ENCODE peak calls at places on chromosomes 6 and 20, in nine cellular contexts. S is IMR-90, Q is psoas muscle, N is ovary, U is sigmoid colon, C is cardiac muscle cell, P is foreskin keratinocyte, O is neuronal stem cell, F is SK-N-SH. L is an unnamed sample.

GRCh38 chr20:31824125-31824485 is 4.9 kb downstream of the MYLK2 start:
- DNase-seq in S (no peak), Q (peak; percentile 42), N (no peak), U (no peak), C (no peak), P (no peak), O (no peak), F (no peak), L (no peak)

GRCh38 chr6:81575446-81575845 is 177.0 kb downstream of the TENT5A start:
- DNase-seq in S (peak; percentile 46), Q (no peak), N (no peak), U (no peak), C (no peak), P (no peak), O (no peak), F (no peak), L (no peak)

GRCh38 chr6:149454405-149454848 is 30.4 kb downstream of the ZC3H12D start:
- DNase-seq in S (peak; percentile 84), Q (peak; percentile 97), N (peak; percentile 97), U (peak; percentile 98), C (peak; percentile 99), P (no peak), O (no peak), F (peak; percentile 56), L (peak; percentile 93)

GRCh38 chr6:155829646-155830045 is 374.0 kb upstream of the NOX3 start:
- DNase-seq in S (no peak), Q (no peak), N (no peak), U (no peak), C (no peak), P (peak; percentile 24), O (no peak), F (no peak), L (no peak)

GRCh38 chr6:80638222-80639055 is 532.0 kb downstream of the BCKDHB start:
- DNase-seq in S (peak; percentile 99), Q (no peak), N (no peak), U (no peak), C (peak; percentile 90), P (peak; percentile 63), O (no peak), F (peak; percentile 62), L (no peak)

GRCh38 chr6:7021306-7021705 is 86.5 kb upstream of the RREB1 start:
- DNase-seq in S (no peak), Q (no peak), N (no peak), U (no peak), C (no peak), P (no peak), O (no peak), F (no peak), L (no peak)

GRCh38 chr6:80021591-80021990 is 17.1 kb downstream of the TTK start:
- DNase-seq in S (no peak), Q (no peak), N (no peak), U (no peak), C (no peak), P (no peak), O (no peak), F (no peak), L (no peak)

GRCh38 chr20:59165389-59165785 is 1.8 kb downstream of the ZNF831 start:
- DNase-seq in S (no peak), Q (no peak), N (no peak), U (no peak), C (no peak), P (no peak), O (no peak), F (no peak), L (peak; percentile 34)

GRCh38 chr6:144528605-144529425 is 243.7 kb downstream of the UTRN start:
- DNase-seq in S (peak; percentile 28), Q (no peak), N (no peak), U (no peak), C (peak; percentile 47), P (peak; percentile 2), O (peak; percentile 63), F (no peak), L (no peak)

GRCh38 chr6:841569-841968 is 148.6 kb upstream of the EXOC2 start:
- DNase-seq in S (no peak), Q (no peak), N (no peak), U (no peak), C (no peak), P (no peak), O (no peak), F (no peak), L (no peak)

GRCh38 chr6:46935687-46936086 is 13.9 kb upstream of the ADGRF5 start:
- DNase-seq in S (no peak), Q (no peak), N (no peak), U (no peak), C (peak; percentile 25), P (no peak), O (no peak), F (no peak), L (peak; percentile 40)

DNA sequence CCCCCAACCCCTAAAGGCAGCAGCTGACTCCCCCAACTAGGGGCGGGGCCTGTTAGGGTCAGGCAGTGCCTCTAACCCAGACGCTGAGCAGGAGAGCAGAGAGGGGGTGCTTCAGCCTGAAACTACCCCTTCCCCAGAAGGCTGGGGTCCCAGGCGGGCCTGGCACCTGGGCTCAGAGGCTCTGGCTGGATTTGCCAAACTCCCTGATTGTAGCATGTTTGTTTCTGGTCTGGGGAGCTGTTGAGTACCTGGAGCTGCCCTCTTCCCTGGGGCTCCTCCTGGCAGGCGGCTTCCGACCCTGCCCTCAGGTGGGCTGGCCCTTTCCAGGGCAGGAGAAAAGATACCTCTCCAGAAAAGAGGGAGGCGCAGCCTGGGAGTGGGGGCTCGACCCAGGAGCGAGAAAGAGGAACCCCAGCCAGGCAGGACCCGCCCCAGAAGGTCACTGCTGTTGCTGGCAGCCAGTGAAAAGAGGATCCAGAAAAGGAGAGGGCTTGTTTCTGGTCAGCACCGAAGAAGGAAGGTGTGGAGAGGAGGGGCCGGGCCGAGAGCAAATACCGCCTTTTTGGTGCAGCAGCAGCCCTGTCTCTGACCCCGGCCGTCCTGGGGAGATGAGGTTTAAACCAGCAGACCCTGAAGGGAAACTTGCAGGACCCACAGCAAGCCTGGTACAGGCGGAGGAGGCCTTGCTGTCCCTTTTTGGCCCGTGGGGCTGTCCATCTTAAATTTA is 810 bp upstream of the ABHD16B start:
- DNase-seq in S (no peak), Q (no peak), N (no peak), U (no peak), C (no peak), P (no peak), O (no peak), F (no peak), L (no peak)
- H3K4me1 ChIP-seq in S (peaks cover 20% of the 10 kb centered on the region), Q (peaks cover 11% of the 10 kb centered on the region), N (peaks cover 32% of the 10 kb centered on the region), U (peaks cover 33% of the 10 kb centered on the region), C (peaks cover 33% of the 10 kb centered on the region), P (no peaks in the 10 kb centered on the region), O (peaks cover 24% of the 10 kb centered on the region), F (no peaks in the 10 kb centered on the region), L (peaks cover 45% of the 10 kb centered on the region)

GRCh38 chr6:135281227-135281626 is 100.1 kb downstream of the MYB start:
- DNase-seq in S (no peak), Q (no peak), N (no peak), U (no peak), C (no peak), P (no peak), O (no peak), F (no peak), L (no peak)

GRCh38 chr6:135280375-135281136 is 99.4 kb downstream of the MYB start:
- DNase-seq in S (peak; percentile 70), Q (no peak), N (no peak), U (no peak), C (peak; percentile 82), P (no peak), O (no peak), F (peak; percentile 27), L (no peak)

GRCh38 chr6:135281907-135282306 is 100.8 kb downstream of the MYB start:
- DNase-seq in S (no peak), Q (no peak), N (no peak), U (no peak), C (no peak), P (no peak), O (no peak), F (no peak), L (no peak)

GRCh38 chr6:135274561-135275293 is 93.6 kb downstream of the MYB start:
- DNase-seq in S (peak; percentile 34), Q (no peak), N (no peak), U (no peak), C (no peak), P (no peak), O (no peak), F (no peak), L (no peak)

DNA sequence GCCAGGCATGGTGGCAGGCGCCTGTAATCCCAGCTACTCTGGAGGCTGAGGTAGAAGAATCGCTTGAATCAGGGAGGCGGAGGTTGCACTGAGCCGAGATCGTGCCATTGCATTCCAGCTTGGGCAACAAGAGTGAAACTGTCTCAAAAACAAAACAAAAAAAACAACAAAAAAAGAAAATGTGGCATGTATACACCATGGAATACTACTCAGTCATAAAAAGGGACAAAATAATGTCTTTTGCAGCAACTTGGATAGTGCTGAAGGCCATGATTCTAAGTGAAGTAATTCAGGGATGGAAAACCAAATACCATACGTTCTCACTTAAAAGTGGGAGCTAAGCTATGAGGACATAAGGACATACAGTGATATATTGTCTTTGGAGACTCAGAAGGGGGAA is 96.3 kb downstream of the MYB start:
- DNase-seq in S (no peak), Q (no peak), N (no peak), U (no peak), C (no peak), P (no peak), O (no peak), F (no peak), L (no peak)
- H3K4me1 ChIP-seq in S (no peaks in the 10 kb centered on the region), Q (no peaks in the 10 kb centered on the region), N (no peaks in the 10 kb centered on the region), U (no peaks in the 10 kb centered on the region), C (no peaks in the 10 kb centered on the region), P (no peaks in the 10 kb centered on the region), O (no peaks in the 10 kb centered on the region), F (peaks cover 4% of the 10 kb centered on the region), L (no peaks in the 10 kb centered on the region)

GRCh38 chr6:72650081-72650745 is 28.3 kb downstream of the KCNQ5 start:
- DNase-seq in S (peak; percentile 19), Q (no peak), N (no peak), U (no peak), C (peak; percentile 7), P (peak; percentile 19), O (no peak), F (no peak), L (no peak)
- H3K4me1 ChIP-seq in S (peaks cover 3% of the 10 kb centered on the region), Q (peaks cover 38% of the 10 kb centered on the region), N (no peaks in the 10 kb centered on the region), U (no peaks in the 10 kb centered on the region), C (peaks cover 16% of the 10 kb centered on the region), P (peaks cover 30% of the 10 kb centered on the region), O (peaks cover 3% of the 10 kb centered on the region), F (peaks cover 48% of the 10 kb centered on the region), L (no peaks in the 10 kb centered on the region)

DNA sequence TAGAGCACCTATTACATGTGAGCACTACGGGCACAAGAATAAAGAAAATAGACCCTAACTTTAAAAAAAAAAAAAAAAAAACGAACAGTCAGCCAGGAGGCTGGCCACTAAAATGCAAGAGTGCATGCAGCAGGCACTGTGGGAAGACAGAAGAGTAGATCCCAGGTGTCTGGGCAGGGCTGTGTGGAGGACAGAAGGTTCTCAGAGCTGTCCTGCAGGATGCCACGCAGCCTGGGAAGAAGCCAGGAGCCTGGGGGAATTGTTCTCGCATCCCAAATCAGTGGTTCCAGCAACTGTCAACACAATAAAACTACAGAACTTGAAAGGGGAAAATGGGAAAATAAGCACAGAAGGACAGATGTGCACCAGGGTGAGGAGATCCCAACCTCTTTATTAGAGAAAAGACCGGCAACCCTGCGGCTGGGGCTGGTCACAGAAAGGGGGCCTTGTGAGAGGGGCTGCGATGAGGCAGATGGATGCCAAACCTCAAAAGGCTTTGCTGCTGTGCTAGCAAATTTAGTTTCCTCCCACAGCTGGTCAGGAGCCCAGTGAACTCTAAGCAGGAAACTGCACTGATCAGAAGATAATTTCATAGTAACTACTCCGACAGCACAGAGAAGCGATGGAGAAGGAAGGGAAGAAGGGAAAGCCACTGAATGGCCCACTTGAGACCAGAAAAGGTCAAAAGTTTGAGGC is 30.9 kb downstream of the MAP3K5 start:
- DNase-seq in S (peak; percentile 36), Q (no peak), N (peak; percentile 48), U (no peak), C (peak; percentile 72), P (no peak), O (no peak), F (peak; percentile 39), L (no peak)
- H3K4me1 ChIP-seq in S (peaks cover 21% of the 10 kb centered on the region), Q (peaks cover 25% of the 10 kb centered on the region), N (peaks cover 35% of the 10 kb centered on the region), U (peaks cover 27% of the 10 kb centered on the region), C (peaks cover 19% of the 10 kb centered on the region), P (peaks cover 3% of the 10 kb centered on the region), O (no peaks in the 10 kb centered on the region), F (peaks cover 8% of the 10 kb centered on the region), L (peaks cover 52% of the 10 kb centered on the region)